ENCODE peak calls at places on chromosomes 13 and 19, in five cellular contexts. One of them, this sample, is unnamed.
A peak's percentile ranks its signal among the peaks of the same experiment; 100 is the strongest.

GRCh38 chr19:43723588-43723987 is 7.7 kb downstream of the IRGC start:
- DNase-seq in ovary: no peak
- DNase-seq in transverse colon: no peak
- DNase-seq in breast epithelium: no peak
- DNase-seq in tibial nerve: no peak
- DNase-seq in this sample: no peak

GRCh38 chr13:51681037-51681678 is 96.9 kb downstream of the WDFY2 start:
- DNase-seq in transverse colon: no peak
- DNase-seq in ovary: no peak
- DNase-seq in tibial nerve: no peak
- DNase-seq in breast epithelium: no peak
- DNase-seq in this sample: no peak

GRCh38 chr13:58056411-58056810 is 424.9 kb downstream of the PCDH17 start:
- DNase-seq in breast epithelium: no peak
- DNase-seq in transverse colon: no peak
- DNase-seq in tibial nerve: no peak
- DNase-seq in ovary: no peak
- DNase-seq in this sample: no peak

GRCh38 chr19:30898353-30899103 is 450.7 kb downstream of the TSHZ3 start:
- DNase-seq in breast epithelium: no peak
- DNase-seq in transverse colon: no peak
- DNase-seq in tibial nerve: no peak
- DNase-seq in ovary: no peak
- DNase-seq in this sample: no peak

GRCh38 chr13:27965343-27965739 is 3.8 kb downstream of the CDX2 start:
- DNase-seq in ovary: no peak
- DNase-seq in breast epithelium: no peak
- DNase-seq in tibial nerve: no peak
- DNase-seq in transverse colon: no peak
- DNase-seq in this sample: no peak

GRCh38 chr19:31377736-31378135 is 28.5 kb upstream of the TSHZ3 start:
- DNase-seq in tibial nerve: no peak
- DNase-seq in breast epithelium: no peak
- DNase-seq in ovary: no peak
- DNase-seq in transverse colon: no peak
- DNase-seq in this sample: no peak

GRCh38 chr19:2867025-2867991 is at the start of gene ZNF556:
- DNase-seq in transverse colon: no peak
- DNase-seq in tibial nerve: no peak
- DNase-seq in ovary: peak; percentile 92
- DNase-seq in breast epithelium: no peak
- DNase-seq in this sample: peak; percentile 95

GRCh38 chr13:59360916-59361315 is 802.8 kb downstream of the DIAPH3 start:
- DNase-seq in ovary: no peak
- DNase-seq in transverse colon: no peak
- DNase-seq in breast epithelium: no peak
- DNase-seq in tibial nerve: no peak
- DNase-seq in this sample: no peak

GRCh38 chr19:15401397-15401710 is 17.4 kb downstream of the AKAP8L start:
- DNase-seq in transverse colon: no peak
- DNase-seq in tibial nerve: no peak
- DNase-seq in breast epithelium: no peak
- DNase-seq in ovary: no peak
- DNase-seq in this sample: no peak

GRCh38 chr19:15402411-15403150 is 16.2 kb downstream of the AKAP8L start:
- DNase-seq in transverse colon: no peak
- DNase-seq in breast epithelium: no peak
- DNase-seq in tibial nerve: no peak
- DNase-seq in ovary: no peak
- DNase-seq in this sample: peak; percentile 73

GRCh38 chr19:15404780-15405211 is 14.0 kb downstream of the AKAP8L start:
- DNase-seq in tibial nerve: no peak
- DNase-seq in transverse colon: no peak
- DNase-seq in ovary: no peak
- DNase-seq in breast epithelium: no peak
- DNase-seq in this sample: no peak

GRCh38 chr19:15403151-15403531 is 15.6 kb downstream of the AKAP8L start:
- DNase-seq in tibial nerve: no peak
- DNase-seq in breast epithelium: no peak
- DNase-seq in ovary: no peak
- DNase-seq in transverse colon: no peak
- DNase-seq in this sample: no peak

DNA sequence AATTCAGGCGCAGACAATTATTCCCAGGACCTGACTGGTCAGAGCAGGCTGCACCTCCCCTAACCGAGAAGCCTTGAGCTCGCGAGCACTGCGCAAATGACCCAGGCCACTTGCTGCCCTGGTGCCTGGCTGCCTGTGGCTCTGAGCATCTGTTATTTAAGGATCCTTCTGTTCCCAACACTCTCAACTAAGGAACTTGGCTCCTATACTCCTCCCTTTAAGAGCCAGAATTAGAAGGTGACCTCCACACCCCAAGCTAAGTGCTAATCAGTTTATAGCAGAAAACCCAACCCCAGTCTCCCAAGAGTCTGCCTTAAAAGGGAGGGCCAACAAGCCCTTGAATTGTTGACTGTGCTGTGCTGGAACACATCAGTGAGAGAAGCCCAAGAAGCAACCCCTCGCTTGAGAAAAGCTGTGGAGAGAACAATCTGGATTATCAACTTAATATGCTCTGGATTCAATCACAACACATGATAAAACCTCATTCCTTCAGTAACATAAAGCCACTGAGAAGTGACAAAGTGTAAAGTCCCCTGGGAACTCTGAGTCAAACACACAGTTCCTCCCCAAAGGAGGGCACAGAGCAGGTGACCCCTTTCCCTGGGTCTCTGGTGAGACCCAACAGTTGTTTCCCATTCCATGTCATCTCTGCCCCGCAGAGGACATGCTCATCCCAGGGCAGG is 14.6 kb downstream of the AKAP8L start:
- DNase-seq in transverse colon: no peak
- DNase-seq in tibial nerve: no peak
- DNase-seq in breast epithelium: no peak
- DNase-seq in ovary: no peak
- DNase-seq in this sample: peak; percentile 56
- H3K4me1 ChIP-seq in transverse colon: peaks cover 8% of the 10 kb centered on the region
- H3K4me1 ChIP-seq in tibial nerve: peaks cover 5% of the 10 kb centered on the region
- H3K4me1 ChIP-seq in breast epithelium: no peaks in the 10 kb centered on the region
- H3K4me1 ChIP-seq in ovary: peaks cover 20% of the 10 kb centered on the region
- H3K4me1 ChIP-seq in this sample: peaks cover 44% of the 10 kb centered on the region

GRCh38 chr13:31124225-31124624 is 37.5 kb downstream of the HSPH1 start:
- DNase-seq in tibial nerve: no peak
- DNase-seq in transverse colon: no peak
- DNase-seq in breast epithelium: no peak
- DNase-seq in ovary: no peak
- DNase-seq in this sample: no peak

GRCh38 chr13:31131470-31131961 is 30.2 kb downstream of the HSPH1 start:
- DNase-seq in transverse colon: no peak
- DNase-seq in breast epithelium: no peak
- DNase-seq in tibial nerve: no peak
- DNase-seq in ovary: no peak
- DNase-seq in this sample: no peak

GRCh38 chr13:31134055-31134711 is 27.5 kb downstream of the HSPH1 start:
- DNase-seq in ovary: no peak
- DNase-seq in breast epithelium: no peak
- DNase-seq in transverse colon: no peak
- DNase-seq in tibial nerve: no peak
- DNase-seq in this sample: no peak

GRCh38 chr13:31129419-31129818 is 32.3 kb downstream of the HSPH1 start:
- DNase-seq in ovary: no peak
- DNase-seq in breast epithelium: no peak
- DNase-seq in tibial nerve: no peak
- DNase-seq in transverse colon: no peak
- DNase-seq in this sample: no peak
- TF ChIP-seq POLR2A in ovary: no peak
- TF ChIP-seq POLR2A in breast epithelium: no peak
- TF ChIP-seq POLR2A in tibial nerve: no peak
- TF ChIP-seq POLR2A in transverse colon: no peak
- TF ChIP-seq POLR2A in this sample: no peak

DNA sequence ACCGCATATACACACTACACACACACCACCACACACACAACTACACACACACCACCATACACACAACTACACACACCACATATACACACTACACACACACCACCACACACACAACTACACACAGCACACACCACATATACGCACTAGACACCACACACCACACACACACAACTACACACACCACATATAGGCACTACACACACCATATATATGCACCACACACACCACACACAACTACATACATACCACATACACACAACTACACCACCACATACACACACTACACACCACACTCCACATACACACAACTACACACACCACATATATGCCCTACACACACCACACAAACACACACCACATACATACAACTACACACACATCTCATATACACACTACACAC is 28.3 kb downstream of the CRYL1 start:
- DNase-seq in transverse colon: no peak
- DNase-seq in breast epithelium: no peak
- DNase-seq in tibial nerve: no peak
- DNase-seq in ovary: no peak
- DNase-seq in this sample: no peak
- H3K4me1 ChIP-seq in transverse colon: peaks cover 6% of the 10 kb centered on the region
- H3K4me1 ChIP-seq in breast epithelium: no peaks in the 10 kb centered on the region
- H3K4me1 ChIP-seq in tibial nerve: no peaks in the 10 kb centered on the region
- H3K4me1 ChIP-seq in ovary: no peaks in the 10 kb centered on the region
- H3K4me1 ChIP-seq in this sample: no peaks in the 10 kb centered on the region

DNA sequence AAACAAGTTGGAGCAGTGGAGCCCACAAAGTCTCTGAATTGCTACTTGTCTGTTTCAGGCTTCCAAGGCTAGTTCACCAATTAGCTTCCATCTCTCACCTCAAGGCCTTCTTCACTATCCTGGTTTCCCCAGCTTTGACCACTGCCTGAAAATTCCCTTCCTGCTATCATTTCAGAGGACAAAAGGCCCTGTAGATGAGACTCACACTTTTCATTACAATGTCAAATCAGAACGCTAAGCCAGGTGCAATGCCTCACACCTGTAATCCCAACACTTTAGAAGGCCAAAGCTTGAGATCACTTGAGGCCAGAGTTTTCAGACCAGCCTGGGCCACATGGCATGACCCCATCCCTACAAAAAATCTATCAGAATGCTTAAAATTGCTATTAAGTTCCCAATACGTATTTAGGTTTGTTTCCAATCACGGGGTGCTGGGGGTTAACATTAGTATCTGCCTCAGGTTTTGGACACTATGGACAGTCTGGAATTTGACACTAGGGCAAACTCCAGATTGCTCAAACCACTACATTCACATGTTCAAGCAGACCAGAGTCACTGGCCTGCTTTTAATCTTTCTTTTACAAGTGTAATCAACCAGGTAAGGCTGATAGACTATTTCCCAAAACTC is 5.5 kb downstream of the TPT1 start:
- DNase-seq in breast epithelium: no peak
- DNase-seq in tibial nerve: no peak
- DNase-seq in ovary: no peak
- DNase-seq in transverse colon: no peak
- DNase-seq in this sample: no peak
- TF ChIP-seq POLR2A in breast epithelium: no peak
- TF ChIP-seq POLR2A in tibial nerve: no peak
- TF ChIP-seq POLR2A in ovary: no peak
- TF ChIP-seq POLR2A in transverse colon: no peak
- TF ChIP-seq POLR2A in this sample: no peak

GRCh38 chr19:10201176-10201575 is 6.4 kb upstream of the DNMT1 start:
- DNase-seq in ovary: no peak
- DNase-seq in breast epithelium: no peak
- DNase-seq in transverse colon: no peak
- DNase-seq in tibial nerve: no peak
- DNase-seq in this sample: no peak
- H3K4me1 ChIP-seq in ovary: no peaks in the 10 kb centered on the region
- H3K4me1 ChIP-seq in breast epithelium: no peaks in the 10 kb centered on the region
- H3K4me1 ChIP-seq in transverse colon: no peaks in the 10 kb centered on the region
- H3K4me1 ChIP-seq in tibial nerve: no peaks in the 10 kb centered on the region
- H3K4me1 ChIP-seq in this sample: no peaks in the 10 kb centered on the region

GRCh38 chr19:17226002-17226933 is at the start of gene OCEL1:
- DNase-seq in ovary: peak; percentile 98
- DNase-seq in breast epithelium: peak; percentile 99
- DNase-seq in tibial nerve: peak; percentile 98
- DNase-seq in transverse colon: peak; percentile 99
- DNase-seq in this sample: peak; percentile 100
- TF ChIP-seq POLR2A in ovary: peak; percentile 95
- TF ChIP-seq POLR2A in breast epithelium: no peak
- TF ChIP-seq POLR2A in tibial nerve: peak; percentile 85
- TF ChIP-seq POLR2A in transverse colon: peak; percentile 86
- TF ChIP-seq POLR2A in this sample: peak; percentile 21

GRCh38 chr13:24834902-24835510 is 71.0 kb downstream of the RNF17 start:
- DNase-seq in transverse colon: peak; percentile 11
- DNase-seq in breast epithelium: no peak
- DNase-seq in tibial nerve: no peak
- DNase-seq in ovary: no peak
- DNase-seq in this sample: no peak
- H3K4me1 ChIP-seq in transverse colon: no peaks in the 10 kb centered on the region
- H3K4me1 ChIP-seq in breast epithelium: no peaks in the 10 kb centered on the region
- H3K4me1 ChIP-seq in tibial nerve: no peaks in the 10 kb centered on the region
- H3K4me1 ChIP-seq in ovary: no peaks in the 10 kb centered on the region
- H3K4me1 ChIP-seq in this sample: no peaks in the 10 kb centered on the region

DNA sequence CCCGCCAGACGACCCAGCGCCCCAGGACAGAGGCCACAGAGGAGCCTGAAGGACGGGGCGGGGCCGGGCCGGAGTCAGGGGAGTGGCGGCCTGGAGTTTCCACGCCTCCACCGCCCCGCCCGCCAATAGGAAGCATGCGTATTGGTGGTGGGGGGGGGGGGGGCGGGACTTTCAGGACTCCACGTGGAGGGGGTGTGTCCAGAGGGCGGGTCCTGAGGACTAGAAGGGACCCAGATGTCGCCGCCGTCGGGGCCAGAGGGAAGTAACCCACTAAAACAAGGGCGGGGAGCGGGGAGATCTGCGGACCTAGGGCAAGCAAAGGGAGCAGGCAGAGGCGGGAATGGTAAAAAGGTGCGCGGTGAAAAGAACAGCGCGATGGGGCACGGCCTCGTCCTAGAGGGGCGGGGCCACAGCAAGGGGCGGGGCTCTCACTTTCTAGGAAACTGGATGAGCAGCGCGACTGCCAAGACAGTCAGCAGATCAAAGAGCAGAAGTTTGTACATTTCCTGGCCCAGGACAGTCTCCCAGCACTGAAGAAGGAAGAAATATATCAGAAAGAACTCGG is 2.8 kb upstream of the LENG1 start:
- DNase-seq in breast epithelium: peak; percentile 87
- DNase-seq in tibial nerve: peak; percentile 73
- DNase-seq in ovary: peak; percentile 90
- DNase-seq in transverse colon: peak; percentile 95
- DNase-seq in this sample: peak; percentile 88
- TF ChIP-seq POLR2A in breast epithelium: no peak
- TF ChIP-seq POLR2A in tibial nerve: no peak
- TF ChIP-seq POLR2A in ovary: no peak
- TF ChIP-seq POLR2A in transverse colon: no peak
- TF ChIP-seq POLR2A in this sample: no peak

GRCh38 chr19:55386515-55386947 is 799 bp downstream of the RPL28 start:
- DNase-seq in breast epithelium: no peak
- DNase-seq in ovary: no peak
- DNase-seq in tibial nerve: no peak
- DNase-seq in transverse colon: no peak
- DNase-seq in this sample: no peak
- H3K4me1 ChIP-seq in breast epithelium: peaks cover 25% of the 10 kb centered on the region
- H3K4me1 ChIP-seq in ovary: peaks cover 26% of the 10 kb centered on the region
- H3K4me1 ChIP-seq in tibial nerve: no peaks in the 10 kb centered on the region
- H3K4me1 ChIP-seq in transverse colon: peaks cover 33% of the 10 kb centered on the region
- H3K4me1 ChIP-seq in this sample: peaks cover 39% of the 10 kb centered on the region